ENCODE peak calls at places on chromosomes 13 and 19, in six cellular contexts. C, D, N, M, Y and Q are unnamed samples.

GRCh38 chr13:81388400-81388799 is 1047.5 kb upstream of the SPRY2 start:
- DNase-seq in C (no peak), D (no peak), N (no peak), M (no peak), Y (no peak), Q (no peak)

GRCh38 chr19:6765738-6766356 is 1.4 kb downstream of the SH2D3A start:
- DNase-seq in C (peak), D (peak), N (peak), M (no peak), Y (no peak), Q (no peak)

GRCh38 chr19:11849264-11849615 is 714 bp downstream of the ZNF439 start:
- DNase-seq in C (no peak), D (no peak), N (peak), M (peak), Y (no peak), Q (no peak)

GRCh38 chr13:26112843-26113242 is 61.0 kb upstream of the SHISA2 start:
- DNase-seq in C (no peak), D (no peak), N (no peak), M (no peak), Y (no peak), Q (no peak)

GRCh38 chr13:39776439-39776838 is 121.0 kb downstream of the COG6 start:
- DNase-seq in C (no peak), D (no peak), N (no peak), M (peak), Y (no peak), Q (no peak)

GRCh38 chr13:113088691-113089020 is 16.9 kb upstream of the F7 start:
- DNase-seq in C (no peak), D (no peak), N (no peak), M (no peak), Y (no peak), Q (no peak)

GRCh38 chr19:18650048-18650435 is 13.2 kb downstream of the KLHL26 start:
- DNase-seq in C (no peak), D (peak), N (no peak), M (no peak), Y (no peak), Q (no peak)

GRCh38 chr19:45952691-45953505 is 20.8 kb downstream of the NOVA2 start:
- DNase-seq in C (peak), D (peak), N (peak), M (peak), Y (no peak), Q (no peak)

GRCh38 chr13:79447741-79448140 is 33.2 kb upstream of the NDFIP2 start:
- DNase-seq in C (no peak), D (no peak), N (no peak), M (no peak), Y (no peak), Q (no peak)

GRCh38 chr13:105920375-105920774 is 615.1 kb downstream of the EFNB2 start:
- DNase-seq in C (no peak), D (no peak), N (no peak), M (no peak), Y (no peak), Q (no peak)

GRCh38 chr13:114174529-114174941 is 4.5 kb upstream of the CFAP97D2 start:
- DNase-seq in C (no peak), D (no peak), N (no peak), M (no peak), Y (no peak), Q (no peak)

GRCh38 chr19:15280915-15281683 is 48.9 kb upstream of the EPHX3 start:
- DNase-seq in C (no peak), D (peak), N (no peak), M (no peak), Y (no peak), Q (peak)

GRCh38 chr13:34469212-34469983 is 472.7 kb upstream of the NBEA start:
- DNase-seq in C (no peak), D (no peak), N (no peak), M (no peak), Y (no peak), Q (no peak)